ENCODE peak calls at places on chromosomes 4 and X, in nine cellular contexts. H is frontal cortex; S is H4; Y is C1 segment of cervical spinal cord; P is AG09319; O is MG63; V is CD8-positive, alpha-beta T cell; K is A172; E is NCI-H774. J is an unnamed sample.
A peak's percentile ranks its signal among the peaks of the same experiment; 100 is the strongest.

GRCh38 chrX:23525531-23525930 is 141.8 kb upstream of the PRDX4 start:
- DNase-seq in E (no peak), O (peak; percentile 67), P (no peak), H (no peak), S (no peak), V (no peak), Y (no peak), K (no peak), J (peak; percentile 9)

GRCh38 chrX:130260316-130260715 is 8.4 kb downstream of the ZNF280C start:
- DNase-seq in Y (no peak), S (no peak), V (no peak), E (no peak), K (no peak), O (no peak), H (no peak), P (no peak), J (no peak)

GRCh38 chr4:45650545-45650944 is 473.3 kb downstream of the GABRG1 start:
- DNase-seq in H (no peak), S (no peak), E (no peak), P (no peak), O (no peak), Y (no peak), K (no peak), V (no peak), J (no peak)

GRCh38 chr4:91267543-91267942 is 1036.2 kb upstream of the GRID2 start:
- DNase-seq in Y (no peak), O (no peak), K (peak; percentile 4), H (no peak), S (no peak), V (no peak), E (no peak), P (no peak), J (peak; percentile 6)

GRCh38 chr4:96736352-96736889 is 896.5 kb downstream of the PDHA2 start:
- DNase-seq in H (no peak), P (no peak), O (no peak), Y (no peak), E (no peak), K (peak; percentile 85), V (no peak), S (peak; percentile 69), J (peak; percentile 63)

GRCh38 chr4:52983563-52984303 is 121.6 kb downstream of the RASL11B start:
- DNase-seq in Y (no peak), E (peak; percentile 44), O (no peak), P (no peak), V (no peak), S (peak; percentile 48), K (peak; percentile 38), H (peak; percentile 39), J (peak; percentile 77)

GRCh38 chr4:172344266-172344772 is 531.1 kb downstream of the GALNTL6 start:
- DNase-seq in Y (no peak), E (no peak), S (no peak), K (no peak), O (no peak), P (no peak), V (no peak), H (no peak), J (no peak)

GRCh38 chr4:10093273-10093621 is 23.4 kb downstream of the WDR1 start:
- DNase-seq in S (no peak), Y (no peak), K (no peak), V (no peak), E (no peak), P (no peak), H (no peak), O (no peak), J (no peak)

GRCh38 chrX:85052636-85053343 is 49.1 kb downstream of the APOOL start:
- DNase-seq in H (no peak), V (no peak), Y (no peak), O (no peak), P (peak; percentile 19), K (peak; percentile 29), E (no peak), S (peak; percentile 5), J (peak; percentile 51)

GRCh38 chrX:23513121-23513520 is 154.2 kb upstream of the PRDX4 start:
- DNase-seq in O (no peak), K (peak; percentile 6), P (no peak), H (no peak), Y (no peak), E (no peak), S (no peak), V (no peak), J (no peak)

GRCh38 chr4:175035907-175036306 is 117.7 kb downstream of the ADAM29 start:
- DNase-seq in V (no peak), H (no peak), E (no peak), O (no peak), P (no peak), K (peak; percentile 93), Y (no peak), S (peak; percentile 41), J (no peak)

GRCh38 chr4:8316251-8316771 is 46.8 kb downstream of the HTRA3 start:
- DNase-seq in P (no peak), E (no peak), K (no peak), V (no peak), H (no peak), Y (no peak), S (no peak), O (no peak), J (no peak)

J was measured in MCF 10A.